ENCODE peak calls at places on chromosomes 3 and 15, in four cellular contexts. One of them, this sample, is unnamed.
A peak's percentile ranks its signal among the peaks of the same experiment; 100 is the strongest.

GRCh38 chr15:28459279-28459678 is 73.5 kb downstream of the GOLGA8G start:
- DNase-seq in DND-41: no peak
- DNase-seq in psoas muscle: no peak
- DNase-seq in astrocyte of the spinal cord: peak; percentile 0
- DNase-seq in this sample: no peak

GRCh38 chr3:53200501-53201189 is 39.6 kb downstream of the PRKCD start:
- DNase-seq in DND-41: no peak
- DNase-seq in psoas muscle: no peak
- DNase-seq in astrocyte of the spinal cord: no peak
- DNase-seq in this sample: no peak

GRCh38 chr15:64699767-64700388 is 75.5 kb downstream of the RBPMS2 start:
- DNase-seq in astrocyte of the spinal cord: peak; percentile 21
- DNase-seq in psoas muscle: peak; percentile 66
- DNase-seq in DND-41: no peak
- DNase-seq in this sample: no peak

GRCh38 chr3:140252812-140253656 is 318.0 kb downstream of the CLSTN2 start:
- DNase-seq in astrocyte of the spinal cord: no peak
- DNase-seq in DND-41: no peak
- DNase-seq in psoas muscle: no peak
- DNase-seq in this sample: no peak

GRCh38 chr3:17478673-17479072 is 263.8 kb downstream of the TBC1D5 start:
- DNase-seq in astrocyte of the spinal cord: peak; percentile 33
- DNase-seq in psoas muscle: no peak
- DNase-seq in DND-41: no peak
- DNase-seq in this sample: no peak

GRCh38 chr15:83747050-83747717 is 93.3 kb downstream of the ADAMTSL3 start:
- DNase-seq in psoas muscle: no peak
- DNase-seq in DND-41: no peak
- DNase-seq in astrocyte of the spinal cord: no peak
- DNase-seq in this sample: no peak

GRCh38 chr3:10399634-10400033 is 78.7 kb upstream of the SEC13 start:
- DNase-seq in psoas muscle: no peak
- DNase-seq in astrocyte of the spinal cord: no peak
- DNase-seq in DND-41: no peak
- DNase-seq in this sample: no peak

GRCh38 chr3:41526995-41527573 is 327.8 kb downstream of the CTNNB1 start:
- DNase-seq in astrocyte of the spinal cord: no peak
- DNase-seq in DND-41: no peak
- DNase-seq in psoas muscle: no peak
- DNase-seq in this sample: no peak

GRCh38 chr3:182135056-182135455 is 423.3 kb downstream of the SOX2 start:
- DNase-seq in psoas muscle: no peak
- DNase-seq in astrocyte of the spinal cord: no peak
- DNase-seq in DND-41: no peak
- DNase-seq in this sample: no peak

GRCh38 chr3:160210799-160211221 is 14.4 kb upstream of the C3orf80 start:
- DNase-seq in psoas muscle: no peak
- DNase-seq in astrocyte of the spinal cord: peak; percentile 67
- DNase-seq in DND-41: no peak
- DNase-seq in this sample: no peak

GRCh38 chr15:80780416-80781221 is 1.4 kb downstream of the CEMIP start:
- DNase-seq in astrocyte of the spinal cord: peak; percentile 65
- DNase-seq in DND-41: no peak
- DNase-seq in psoas muscle: peak; percentile 38
- DNase-seq in this sample: no peak

GRCh38 chr3:99250272-99250671 is 348.8 kb upstream of the DCBLD2 start:
- DNase-seq in astrocyte of the spinal cord: peak; percentile 87
- DNase-seq in DND-41: no peak
- DNase-seq in psoas muscle: no peak
- DNase-seq in this sample: no peak

GRCh38 chr3:122642935-122643334 is 37.7 kb upstream of the PARP14 start:
- DNase-seq in DND-41: no peak
- DNase-seq in psoas muscle: no peak
- DNase-seq in astrocyte of the spinal cord: no peak
- DNase-seq in this sample: no peak

GRCh38 chr15:41930221-41930866 is 36.5 kb upstream of the SPTBN5 start:
- DNase-seq in DND-41: no peak
- DNase-seq in psoas muscle: peak; percentile 65
- DNase-seq in astrocyte of the spinal cord: peak; percentile 95
- DNase-seq in this sample: no peak

GRCh38 chr3:187077537-187077936 is 61.8 kb downstream of the RPL39L start:
- DNase-seq in astrocyte of the spinal cord: no peak
- DNase-seq in psoas muscle: no peak
- DNase-seq in DND-41: no peak
- DNase-seq in this sample: no peak

GRCh38 chr3:56468184-56469106 is at the start of gene ERC2:
- DNase-seq in DND-41: no peak
- DNase-seq in psoas muscle: peak; percentile 30
- DNase-seq in astrocyte of the spinal cord: peak; percentile 32
- DNase-seq in this sample: no peak

GRCh38 chr3:122324871-122325323 is at the start of gene CSTA:
- DNase-seq in astrocyte of the spinal cord: no peak
- DNase-seq in psoas muscle: no peak
- DNase-seq in DND-41: no peak
- DNase-seq in this sample: no peak

GRCh38 chr3:43477600-43477999 is 144.2 kb downstream of the ANO10 start:
- DNase-seq in DND-41: no peak
- DNase-seq in astrocyte of the spinal cord: no peak
- DNase-seq in psoas muscle: peak; percentile 30
- DNase-seq in this sample: peak; percentile 59

GRCh38 chr3:171649282-171649681 is 161.0 kb downstream of the PLD1 start:
- DNase-seq in astrocyte of the spinal cord: no peak
- DNase-seq in psoas muscle: no peak
- DNase-seq in DND-41: no peak
- DNase-seq in this sample: no peak

GRCh38 chr3:98259707-98260106 is 4.3 kb upstream of the OR5H6 start:
- DNase-seq in DND-41: peak; percentile 18
- DNase-seq in psoas muscle: no peak
- DNase-seq in astrocyte of the spinal cord: no peak
- DNase-seq in this sample: no peak

GRCh38 chr3:119559441-119559963 is at the start of gene CD80:
- DNase-seq in psoas muscle: peak; percentile 28
- DNase-seq in astrocyte of the spinal cord: peak; percentile 25
- DNase-seq in DND-41: peak; percentile 41
- DNase-seq in this sample: peak; percentile 41

GRCh38 chr15:62417444-62417843 is 252.4 kb upstream of the C2CD4B start:
- DNase-seq in DND-41: no peak
- DNase-seq in psoas muscle: no peak
- DNase-seq in astrocyte of the spinal cord: peak; percentile 28
- DNase-seq in this sample: no peak

DNA sequence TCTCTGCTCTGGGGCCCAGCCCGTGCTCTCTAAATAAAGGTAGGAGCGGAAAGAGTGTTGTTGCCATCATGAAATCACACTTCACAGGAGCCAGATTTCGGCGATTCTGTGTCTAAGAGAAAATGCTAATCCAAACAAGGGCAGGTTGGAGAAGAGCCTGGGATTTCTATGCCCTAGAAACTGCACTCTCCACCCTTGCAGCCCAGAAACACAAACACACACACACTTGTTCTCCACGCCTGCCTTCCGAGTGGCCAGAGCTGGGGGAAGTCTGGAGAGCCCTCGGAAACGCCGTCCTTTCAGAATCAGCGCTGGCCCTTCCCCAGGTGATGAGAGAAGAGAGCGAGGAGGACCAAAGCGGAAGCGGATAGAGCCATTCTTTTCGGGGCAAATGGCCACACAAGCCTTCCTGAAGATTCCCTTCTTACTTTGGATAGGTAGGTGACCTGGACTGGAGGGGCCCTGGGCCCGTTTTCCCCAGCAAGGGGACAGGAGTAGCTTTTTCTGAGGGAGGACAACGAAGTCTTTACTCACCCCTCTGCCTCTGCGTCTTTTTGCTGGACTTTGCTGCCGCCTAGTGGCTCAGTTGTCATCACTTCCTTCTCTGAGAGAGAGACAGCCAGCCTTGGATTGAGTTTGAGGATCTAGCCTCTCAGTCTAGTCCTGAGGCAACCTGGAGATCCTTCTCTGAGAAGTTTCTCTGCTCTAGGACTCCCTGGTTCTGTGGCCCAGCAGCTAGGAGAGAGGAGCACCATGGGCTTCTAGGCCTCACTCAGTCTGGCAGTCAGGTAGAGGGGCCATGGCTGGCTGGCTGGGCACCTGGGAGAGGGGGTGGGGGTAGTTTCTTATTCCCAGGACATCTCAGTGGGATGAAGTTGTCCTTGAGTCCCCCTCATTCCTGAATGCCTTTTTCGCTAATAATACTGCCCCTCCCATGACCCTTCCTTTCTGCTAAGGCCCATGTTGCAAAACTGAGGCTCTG is 37.7 kb downstream of the SENP8 start:
- DNase-seq in DND-41: peak; percentile 78
- DNase-seq in astrocyte of the spinal cord: peak; percentile 77
- DNase-seq in psoas muscle: peak; percentile 84
- DNase-seq in this sample: peak; percentile 66
- H3K4me3 ChIP-seq in DND-41: no peak overlapping the region
- H3K4me3 ChIP-seq in astrocyte of the spinal cord: peak overlapping the region; percentile 50
- H3K4me3 ChIP-seq in psoas muscle: peak overlapping the region; percentile 68
- H3K4me3 ChIP-seq in this sample: peak overlapping the region; percentile 61

DNA sequence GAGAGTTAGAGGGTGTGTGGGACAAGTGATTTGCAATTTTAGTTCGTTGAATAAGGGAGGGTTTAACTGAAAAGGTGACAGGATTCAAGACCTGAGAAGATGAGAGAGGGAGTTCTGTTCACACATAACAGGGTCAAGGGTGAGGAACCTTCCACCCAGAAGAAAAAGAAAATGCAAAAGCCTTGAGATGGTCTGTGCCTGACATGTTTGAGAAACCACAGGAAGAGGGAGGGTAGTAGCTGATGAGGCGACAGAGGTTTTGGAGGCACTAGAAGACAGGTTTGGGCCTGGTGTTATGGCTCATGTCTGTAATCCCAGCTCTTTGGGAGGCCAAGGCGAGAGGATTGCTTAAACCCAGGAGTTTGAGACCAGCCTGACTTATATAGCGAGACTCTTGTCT is 616 bp upstream of the SLC25A20 start:
- DNase-seq in astrocyte of the spinal cord: no peak
- DNase-seq in DND-41: peak; percentile 56
- DNase-seq in psoas muscle: no peak
- DNase-seq in this sample: no peak
- H3K4me3 ChIP-seq in astrocyte of the spinal cord: peak overlapping the region; percentile 69
- H3K4me3 ChIP-seq in DND-41: no peak overlapping the region
- H3K4me3 ChIP-seq in psoas muscle: peak overlapping the region; percentile 78
- H3K4me3 ChIP-seq in this sample: peak overlapping the region; percentile 85

DNA sequence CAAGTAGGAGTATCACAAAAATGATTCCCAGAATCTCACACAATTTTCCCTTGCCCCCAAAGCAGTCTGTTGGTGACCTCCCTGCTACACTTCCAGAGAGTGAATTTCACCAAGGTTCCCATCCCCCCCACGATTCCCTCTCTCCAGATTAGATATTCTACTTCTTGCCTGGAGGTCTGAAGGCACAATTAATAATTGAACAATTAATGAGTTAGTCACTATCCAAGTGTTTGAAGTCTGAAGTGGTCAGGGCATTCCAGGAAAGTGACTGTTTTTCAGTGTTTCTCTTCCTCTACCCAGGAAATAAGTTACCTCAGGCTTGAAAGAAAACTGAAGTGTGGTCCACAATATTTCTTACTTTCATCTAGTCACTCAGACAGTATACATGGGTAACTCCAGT is 2.5 kb upstream of the TM4SF4 start:
- DNase-seq in DND-41: no peak
- DNase-seq in psoas muscle: no peak
- DNase-seq in astrocyte of the spinal cord: no peak
- DNase-seq in this sample: no peak
- H3K4me3 ChIP-seq in DND-41: no peak overlapping the region
- H3K4me3 ChIP-seq in psoas muscle: no peak overlapping the region
- H3K4me3 ChIP-seq in astrocyte of the spinal cord: no peak overlapping the region
- H3K4me3 ChIP-seq in this sample: no peak overlapping the region

DNA sequence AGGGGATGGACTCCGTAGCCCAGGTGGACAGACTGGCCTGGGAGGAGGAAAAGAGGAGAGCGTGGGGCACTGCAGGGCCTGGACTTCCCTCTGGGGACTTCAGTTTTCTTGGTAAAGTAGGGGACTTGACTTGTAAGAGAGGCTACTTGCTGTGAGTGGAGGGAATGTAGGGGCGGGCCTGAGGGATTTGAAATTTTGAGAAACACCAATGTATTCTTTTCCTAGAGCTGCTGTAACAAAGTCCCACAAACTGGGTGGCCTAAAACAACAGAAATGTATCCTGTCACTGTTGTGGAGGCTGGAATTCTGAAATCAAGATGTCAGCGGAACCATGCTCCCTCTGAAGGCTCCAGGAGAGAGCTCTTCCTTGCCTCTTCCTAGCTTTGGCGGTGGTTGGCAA is 5.8 kb upstream of the HEG1 start:
- DNase-seq in psoas muscle: no peak
- DNase-seq in DND-41: no peak
- DNase-seq in astrocyte of the spinal cord: no peak
- DNase-seq in this sample: no peak
- H3K4me3 ChIP-seq in psoas muscle: peak overlapping the region; percentile 7
- H3K4me3 ChIP-seq in DND-41: no peak overlapping the region
- H3K4me3 ChIP-seq in astrocyte of the spinal cord: no peak overlapping the region
- H3K4me3 ChIP-seq in this sample: no peak overlapping the region

GRCh38 chr15:52288051-52288942 is 7.3 kb downstream of the MYO5C start:
- DNase-seq in psoas muscle: no peak
- DNase-seq in DND-41: no peak
- DNase-seq in astrocyte of the spinal cord: peak; percentile 57
- DNase-seq in this sample: no peak
- H3K4me3 ChIP-seq in psoas muscle: no peak overlapping the region
- H3K4me3 ChIP-seq in DND-41: no peak overlapping the region
- H3K4me3 ChIP-seq in astrocyte of the spinal cord: no peak overlapping the region
- H3K4me3 ChIP-seq in this sample: no peak overlapping the region

GRCh38 chr15:58062175-58062574 is 3.3 kb downstream of the ALDH1A2 start:
- DNase-seq in psoas muscle: no peak
- DNase-seq in DND-41: no peak
- DNase-seq in astrocyte of the spinal cord: no peak
- DNase-seq in this sample: no peak

GRCh38 chr15:58064119-58065010 is 1.1 kb downstream of the ALDH1A2 start:
- DNase-seq in astrocyte of the spinal cord: peak; percentile 27
- DNase-seq in DND-41: no peak
- DNase-seq in psoas muscle: no peak
- DNase-seq in this sample: no peak

GRCh38 chr15:58065011-58065444 is 483 bp downstream of the ALDH1A2 start:
- DNase-seq in DND-41: no peak
- DNase-seq in psoas muscle: peak; percentile 16
- DNase-seq in astrocyte of the spinal cord: no peak
- DNase-seq in this sample: no peak

GRCh38 chr15:58062983-58063382 is 2.5 kb downstream of the ALDH1A2 start:
- DNase-seq in astrocyte of the spinal cord: no peak
- DNase-seq in DND-41: no peak
- DNase-seq in psoas muscle: no peak
- DNase-seq in this sample: no peak

DNA sequence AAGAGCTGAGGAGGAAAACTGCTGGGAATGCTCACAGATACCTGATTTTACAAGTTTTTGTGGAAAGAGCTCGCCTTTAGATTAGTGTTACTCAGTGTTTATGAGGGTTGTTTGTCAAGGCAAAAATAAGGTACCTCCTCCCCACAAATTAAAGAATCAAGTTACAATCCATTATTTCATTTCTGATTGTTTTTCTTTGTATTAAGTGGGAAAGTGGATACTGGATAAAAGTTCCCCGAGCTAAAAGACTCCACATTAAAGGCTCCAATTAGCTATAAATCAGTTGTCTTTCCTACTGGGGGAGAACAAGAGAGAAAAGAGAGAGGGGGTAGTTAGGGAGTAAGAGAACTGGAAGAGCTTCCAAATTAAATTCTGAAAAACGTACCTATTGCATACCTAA is 1.9 kb downstream of the ALDH1A2 start:
- DNase-seq in astrocyte of the spinal cord: no peak
- DNase-seq in psoas muscle: no peak
- DNase-seq in DND-41: no peak
- DNase-seq in this sample: no peak
- H3K4me3 ChIP-seq in astrocyte of the spinal cord: no peak overlapping the region
- H3K4me3 ChIP-seq in psoas muscle: no peak overlapping the region
- H3K4me3 ChIP-seq in DND-41: no peak overlapping the region
- H3K4me3 ChIP-seq in this sample: no peak overlapping the region